ENCODE peak calls at places on chromosome 7, in six cellular contexts. One of them, this sample, is unnamed.
A peak's percentile ranks its signal among the peaks of the same experiment; 100 is the strongest.

GRCh38 chr7:146129296-146129695 is 12.7 kb downstream of the CNTNAP2 start:
- DNase-seq in transverse colon: no peak
- DNase-seq in AG04449: no peak
- DNase-seq in kidney: no peak
- DNase-seq in choroid plexus epithelial cell: peak; percentile 28
- DNase-seq in AG04450: no peak
- DNase-seq in this sample: no peak

GRCh38 chr7:139596626-139597025 is 73.1 kb downstream of the CLEC2L start:
- DNase-seq in transverse colon: no peak
- DNase-seq in AG04449: no peak
- DNase-seq in kidney: no peak
- DNase-seq in choroid plexus epithelial cell: no peak
- DNase-seq in AG04450: no peak
- DNase-seq in this sample: no peak

GRCh38 chr7:35773994-35774393 is 26.9 kb upstream of the SEPTIN7 start:
- DNase-seq in transverse colon: no peak
- DNase-seq in AG04449: no peak
- DNase-seq in kidney: no peak
- DNase-seq in choroid plexus epithelial cell: no peak
- DNase-seq in AG04450: no peak
- DNase-seq in this sample: no peak

GRCh38 chr7:105808703-105809590 is 67.5 kb downstream of the ATXN7L1 start:
- DNase-seq in transverse colon: peak; percentile 71
- DNase-seq in AG04449: no peak
- DNase-seq in kidney: no peak
- DNase-seq in choroid plexus epithelial cell: peak; percentile 71
- DNase-seq in AG04450: peak; percentile 21
- DNase-seq in this sample: no peak

GRCh38 chr7:137687556-137688280 is 159.1 kb downstream of the DGKI start:
- DNase-seq in transverse colon: no peak
- DNase-seq in AG04449: no peak
- DNase-seq in kidney: no peak
- DNase-seq in choroid plexus epithelial cell: peak; percentile 79
- DNase-seq in AG04450: no peak
- DNase-seq in this sample: no peak

GRCh38 chr7:80508440-80508839 is 3.4 kb downstream of the GNAT3 start:
- DNase-seq in transverse colon: no peak
- DNase-seq in AG04449: no peak
- DNase-seq in kidney: no peak
- DNase-seq in choroid plexus epithelial cell: peak; percentile 51
- DNase-seq in AG04450: no peak
- DNase-seq in this sample: no peak

GRCh38 chr7:126803060-126803665 is 449.6 kb downstream of the GRM8 start:
- DNase-seq in transverse colon: peak; percentile 43
- DNase-seq in AG04449: peak; percentile 4
- DNase-seq in kidney: no peak
- DNase-seq in choroid plexus epithelial cell: peak; percentile 88
- DNase-seq in AG04450: peak; percentile 2
- DNase-seq in this sample: peak; percentile 37

GRCh38 chr7:143005632-143006260 is 21.2 kb downstream of the OR9A2 start:
- DNase-seq in transverse colon: no peak
- DNase-seq in AG04449: no peak
- DNase-seq in kidney: no peak
- DNase-seq in choroid plexus epithelial cell: no peak
- DNase-seq in AG04450: no peak
- DNase-seq in this sample: no peak

GRCh38 chr7:41134242-41134872 is 568.5 kb downstream of the INHBA start:
- DNase-seq in transverse colon: no peak
- DNase-seq in AG04449: no peak
- DNase-seq in kidney: no peak
- DNase-seq in choroid plexus epithelial cell: peak; percentile 43
- DNase-seq in AG04450: no peak
- DNase-seq in this sample: no peak

GRCh38 chr7:76267107-76267834 is 35.2 kb upstream of the HSPB1 start:
- DNase-seq in transverse colon: no peak
- DNase-seq in AG04449: no peak
- DNase-seq in kidney: no peak
- DNase-seq in choroid plexus epithelial cell: no peak
- DNase-seq in AG04450: no peak
- DNase-seq in this sample: no peak

GRCh38 chr7:33485746-33486491 is 356.6 kb downstream of the BBS9 start:
- DNase-seq in transverse colon: no peak
- DNase-seq in AG04449: no peak
- DNase-seq in kidney: no peak
- DNase-seq in choroid plexus epithelial cell: no peak
- DNase-seq in AG04450: no peak
- DNase-seq in this sample: no peak

GRCh38 chr7:135662123-135662372 is 266 bp upstream of the STMP1 start:
- DNase-seq in transverse colon: no peak
- DNase-seq in AG04449: no peak
- DNase-seq in kidney: no peak
- DNase-seq in choroid plexus epithelial cell: no peak
- DNase-seq in AG04450: no peak
- DNase-seq in this sample: no peak

GRCh38 chr7:44827567-44827966 is 20.3 kb downstream of the H2AZ2 start:
- DNase-seq in transverse colon: no peak
- DNase-seq in AG04449: no peak
- DNase-seq in kidney: no peak
- DNase-seq in choroid plexus epithelial cell: no peak
- DNase-seq in AG04450: no peak
- DNase-seq in this sample: no peak

GRCh38 chr7:45563804-45564461 is 10.2 kb upstream of the ADCY1 start:
- DNase-seq in transverse colon: no peak
- DNase-seq in AG04449: no peak
- DNase-seq in kidney: no peak
- DNase-seq in choroid plexus epithelial cell: no peak
- DNase-seq in AG04450: no peak
- DNase-seq in this sample: no peak

GRCh38 chr7:106866298-106867281 is 1.5 kb downstream of the PIK3CG start:
- DNase-seq in transverse colon: no peak
- DNase-seq in AG04449: no peak
- DNase-seq in kidney: no peak
- DNase-seq in choroid plexus epithelial cell: no peak
- DNase-seq in AG04450: no peak
- DNase-seq in this sample: no peak

GRCh38 chr7:12415072-12415471 is 11.4 kb upstream of the VWDE start:
- DNase-seq in transverse colon: no peak
- DNase-seq in AG04449: no peak
- DNase-seq in kidney: no peak
- DNase-seq in choroid plexus epithelial cell: no peak
- DNase-seq in AG04450: no peak
- DNase-seq in this sample: no peak

GRCh38 chr7:55172881-55173609 is 154.2 kb downstream of the EGFR start:
- DNase-seq in transverse colon: no peak
- DNase-seq in AG04449: no peak
- DNase-seq in kidney: no peak
- DNase-seq in choroid plexus epithelial cell: no peak
- DNase-seq in AG04450: no peak
- DNase-seq in this sample: no peak

GRCh38 chr7:517848-518629 is 1.6 kb downstream of the PDGFA start:
- DNase-seq in transverse colon: peak; percentile 73
- DNase-seq in AG04449: no peak
- DNase-seq in kidney: peak; percentile 93
- DNase-seq in choroid plexus epithelial cell: peak; percentile 78
- DNase-seq in AG04450: no peak
- DNase-seq in this sample: no peak

GRCh38 chr7:138886501-138886917 is 88.5 kb upstream of the ATP6V0A4 start:
- DNase-seq in transverse colon: no peak
- DNase-seq in AG04449: no peak
- DNase-seq in kidney: no peak
- DNase-seq in choroid plexus epithelial cell: peak; percentile 85
- DNase-seq in AG04450: peak; percentile 38
- DNase-seq in this sample: peak; percentile 52

GRCh38 chr7:33722383-33723096 is 182.8 kb upstream of the BMPER start:
- DNase-seq in transverse colon: no peak
- DNase-seq in AG04449: no peak
- DNase-seq in kidney: no peak
- DNase-seq in choroid plexus epithelial cell: peak; percentile 73
- DNase-seq in AG04450: no peak
- DNase-seq in this sample: no peak

GRCh38 chr7:21722371-21722770 is 179.5 kb downstream of the DNAH11 start:
- DNase-seq in transverse colon: no peak
- DNase-seq in AG04449: no peak
- DNase-seq in kidney: no peak
- DNase-seq in choroid plexus epithelial cell: peak; percentile 2
- DNase-seq in AG04450: no peak
- DNase-seq in this sample: no peak

GRCh38 chr7:157944734-157945291 is 608.0 kb downstream of the DNAJB6 start:
- DNase-seq in transverse colon: no peak
- DNase-seq in AG04449: no peak
- DNase-seq in kidney: no peak
- DNase-seq in choroid plexus epithelial cell: no peak
- DNase-seq in AG04450: no peak
- DNase-seq in this sample: no peak

GRCh38 chr7:131000389-131000788 is 266.4 kb upstream of the KLF14 start:
- DNase-seq in transverse colon: no peak
- DNase-seq in AG04449: no peak
- DNase-seq in kidney: no peak
- DNase-seq in choroid plexus epithelial cell: no peak
- DNase-seq in AG04450: no peak
- DNase-seq in this sample: no peak

GRCh38 chr7:64619705-64620104 is 46.2 kb upstream of the ZNF107 start:
- DNase-seq in transverse colon: no peak
- DNase-seq in AG04449: no peak
- DNase-seq in kidney: no peak
- DNase-seq in choroid plexus epithelial cell: no peak
- DNase-seq in AG04450: no peak
- DNase-seq in this sample: no peak

GRCh38 chr7:3092468-3092867 is 48.8 kb upstream of the CARD11 start:
- DNase-seq in transverse colon: peak; percentile 46
- DNase-seq in AG04449: no peak
- DNase-seq in kidney: no peak
- DNase-seq in choroid plexus epithelial cell: peak; percentile 57
- DNase-seq in AG04450: no peak
- DNase-seq in this sample: no peak

GRCh38 chr7:33761440-33762080 is 143.8 kb upstream of the BMPER start:
- DNase-seq in transverse colon: no peak
- DNase-seq in AG04449: no peak
- DNase-seq in kidney: no peak
- DNase-seq in choroid plexus epithelial cell: no peak
- DNase-seq in AG04450: no peak
- DNase-seq in this sample: no peak

GRCh38 chr7:18573410-18574234 is 78.1 kb downstream of the HDAC9 start:
- DNase-seq in transverse colon: no peak
- DNase-seq in AG04449: no peak
- DNase-seq in kidney: peak; percentile 66
- DNase-seq in choroid plexus epithelial cell: no peak
- DNase-seq in AG04450: no peak
- DNase-seq in this sample: no peak

GRCh38 chr7:26468625-26469024 is 177.0 kb downstream of the SNX10 start:
- DNase-seq in transverse colon: no peak
- DNase-seq in AG04449: no peak
- DNase-seq in kidney: no peak
- DNase-seq in choroid plexus epithelial cell: no peak
- DNase-seq in AG04450: no peak
- DNase-seq in this sample: no peak

GRCh38 chr7:32381024-32381601 is 109.1 kb downstream of the LSM5 start:
- DNase-seq in transverse colon: no peak
- DNase-seq in AG04449: no peak
- DNase-seq in kidney: no peak
- DNase-seq in choroid plexus epithelial cell: no peak
- DNase-seq in AG04450: no peak
- DNase-seq in this sample: no peak
- TF ChIP-seq CTCF in transverse colon: no peak
- TF ChIP-seq CTCF in AG04449: no peak
- TF ChIP-seq CTCF in kidney: no peak
- TF ChIP-seq CTCF in choroid plexus epithelial cell: no peak
- TF ChIP-seq CTCF in AG04450: no peak
- TF ChIP-seq CTCF in this sample: no peak

GRCh38 chr7:128889121-128889520 is 21.4 kb downstream of the KCP start:
- DNase-seq in transverse colon: no peak
- DNase-seq in AG04449: no peak
- DNase-seq in kidney: peak; percentile 51
- DNase-seq in choroid plexus epithelial cell: no peak
- DNase-seq in AG04450: no peak
- DNase-seq in this sample: no peak
- TF ChIP-seq CTCF in transverse colon: no peak
- TF ChIP-seq CTCF in AG04449: no peak
- TF ChIP-seq CTCF in kidney: no peak
- TF ChIP-seq CTCF in choroid plexus epithelial cell: no peak
- TF ChIP-seq CTCF in AG04450: no peak
- TF ChIP-seq CTCF in this sample: no peak

GRCh38 chr7:48876087-48876486 is 48.3 kb upstream of the CDC14C start:
- DNase-seq in transverse colon: no peak
- DNase-seq in AG04449: no peak
- DNase-seq in kidney: no peak
- DNase-seq in choroid plexus epithelial cell: no peak
- DNase-seq in AG04450: no peak
- DNase-seq in this sample: no peak
- TF ChIP-seq CTCF in transverse colon: no peak
- TF ChIP-seq CTCF in AG04449: no peak
- TF ChIP-seq CTCF in kidney: no peak
- TF ChIP-seq CTCF in choroid plexus epithelial cell: no peak
- TF ChIP-seq CTCF in AG04450: no peak
- TF ChIP-seq CTCF in this sample: no peak

GRCh38 chr7:5824297-5824610 is 42.8 kb upstream of the RNF216 start:
- DNase-seq in transverse colon: no peak
- DNase-seq in AG04449: no peak
- DNase-seq in kidney: peak; percentile 51
- DNase-seq in choroid plexus epithelial cell: no peak
- DNase-seq in AG04450: no peak
- DNase-seq in this sample: no peak

GRCh38 chr7:5827755-5828154 is 46.3 kb upstream of the RNF216 start:
- DNase-seq in transverse colon: peak; percentile 28
- DNase-seq in AG04449: no peak
- DNase-seq in kidney: peak; percentile 33
- DNase-seq in choroid plexus epithelial cell: peak; percentile 19
- DNase-seq in AG04450: no peak
- DNase-seq in this sample: no peak

GRCh38 chr7:5822742-5823503 is 41.5 kb upstream of the RNF216 start:
- DNase-seq in transverse colon: peak; percentile 97
- DNase-seq in AG04449: peak; percentile 31
- DNase-seq in kidney: peak; percentile 98
- DNase-seq in choroid plexus epithelial cell: peak; percentile 91
- DNase-seq in AG04450: peak; percentile 67
- DNase-seq in this sample: peak; percentile 52
- TF ChIP-seq CTCF in transverse colon: peak; percentile 67
- TF ChIP-seq CTCF in AG04449: peak; percentile 5
- TF ChIP-seq CTCF in kidney: peak; percentile 36
- TF ChIP-seq CTCF in choroid plexus epithelial cell: peak; percentile 4
- TF ChIP-seq CTCF in AG04450: peak; percentile 10
- TF ChIP-seq CTCF in this sample: no peak